ENCODE peak calls at places on chromosomes 3 and 15, in six cellular contexts. Z is cardiac fibroblast; D is CD8-positive, alpha-beta T cell; T is uterus; C is WTC11; Q is colonic mucosa. X is an unnamed sample.

GRCh38 chr15:62360286-62360685 is 195.2 kb upstream of the C2CD4B start:
- DNase-seq in Z (no peak), Q (no peak), C (no peak), D (no peak), T (no peak), X (no peak)

GRCh38 chr3:72745146-72745976 is 102.9 kb downstream of the SHQ1 start:
- DNase-seq in Z (no peak), D (no peak), C (no peak), T (no peak), Q (no peak), X (no peak)

GRCh38 chr3:172538368-172539264 is 15.4 kb upstream of the TNFSF10 start:
- DNase-seq in Z (peak; percentile 80), D (no peak), Q (no peak), T (no peak), C (no peak), X (no peak)

GRCh38 chr3:127419140-127419539 is 131.3 kb upstream of the PRR20G start:
- DNase-seq in D (no peak), T (no peak), Z (no peak), Q (no peak), C (no peak), X (no peak)

GRCh38 chr3:114904633-114905032 is 242.5 kb downstream of the ZBTB20 start:
- DNase-seq in Z (no peak), Q (no peak), T (no peak), C (no peak), D (no peak), X (no peak)

GRCh38 chr3:3499012-3499411 is 300.2 kb upstream of the LRRN1 start:
- DNase-seq in Z (no peak), D (no peak), T (no peak), Q (no peak), C (no peak), X (no peak)

GRCh38 chr3:197507081-197507480 is 48.7 kb downstream of the BDH1 start:
- DNase-seq in Z (no peak), Q (no peak), D (no peak), T (no peak), C (no peak), X (no peak)

GRCh38 chr3:151962891-151963290 is 89.4 kb downstream of the SUCNR1 start:
- DNase-seq in Q (no peak), Z (no peak), T (no peak), C (no peak), D (no peak), X (no peak)

GRCh38 chr3:16366-16765 is 180.2 kb upstream of the CHL1 start:
- DNase-seq in Z (no peak), Q (no peak), C (no peak), D (no peak), T (no peak), X (no peak)

GRCh38 chr3:64187065-64187959 is 38.0 kb downstream of the PRICKLE2 start:
- DNase-seq in T (peak; percentile 87), C (no peak), D (no peak), Q (peak; percentile 37), Z (peak; percentile 97), X (no peak)

GRCh38 chr3:9861201-9861600 is 17.4 kb upstream of the RPUSD3 start:
- DNase-seq in D (no peak), C (no peak), Z (no peak), T (no peak), Q (no peak), X (no peak)

GRCh38 chr3:9859530-9860025 is 15.8 kb upstream of the RPUSD3 start:
- DNase-seq in T (no peak), Z (no peak), C (no peak), Q (no peak), D (no peak), X (no peak)

GRCh38 chr3:9861626-9862130 is 17.9 kb upstream of the RPUSD3 start:
- DNase-seq in Z (no peak), Q (no peak), C (no peak), D (no peak), T (no peak), X (no peak)

GRCh38 chr3:9866639-9867038 is 13.4 kb downstream of the CIDEC start:
- DNase-seq in Z (peak; percentile 68), T (peak; percentile 92), C (no peak), Q (no peak), D (no peak), X (no peak)

DNA sequence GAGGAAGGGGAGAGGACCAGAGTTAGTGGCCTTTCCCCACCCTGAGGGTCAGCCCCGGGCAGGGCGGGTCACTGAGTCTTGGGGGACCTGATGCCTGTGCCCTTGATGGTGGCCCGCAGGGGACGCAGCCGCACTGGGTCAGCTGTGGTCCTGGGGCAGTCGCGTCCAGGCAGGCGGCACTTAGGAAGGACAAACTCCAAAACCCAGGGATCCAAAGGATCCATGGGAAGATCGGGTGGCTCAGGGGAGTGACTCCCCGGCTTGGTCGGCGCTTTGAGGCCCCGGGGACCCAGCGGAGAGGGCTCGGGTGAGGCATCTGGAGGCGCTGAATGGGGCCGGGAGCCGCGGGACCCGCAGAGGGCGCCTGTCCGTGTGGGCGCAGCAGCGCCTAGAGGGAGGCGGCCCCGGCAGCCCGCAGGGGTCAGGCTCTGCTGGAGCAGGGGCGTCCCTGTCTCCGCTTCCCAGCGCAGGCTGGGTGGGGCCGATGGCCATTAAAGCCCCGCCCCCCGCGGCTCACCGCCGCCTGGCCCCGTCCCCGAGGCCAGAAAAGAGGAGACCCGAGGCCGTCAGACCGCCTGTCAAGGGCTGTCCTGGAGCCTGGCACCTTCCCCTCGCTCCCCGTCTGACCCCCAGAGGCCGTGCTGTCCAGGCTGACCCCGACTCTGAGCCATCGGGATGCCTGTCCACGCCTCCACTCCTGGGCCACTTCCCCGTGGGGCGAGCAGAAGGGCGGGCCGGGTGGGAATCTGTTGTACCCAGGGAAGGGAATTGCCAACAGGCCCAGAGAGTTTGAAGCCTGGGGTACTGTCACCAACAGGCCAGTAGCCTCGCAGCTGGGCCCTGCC is 17.4 kb downstream of the CIDEC start:
- DNase-seq in Q (peak; percentile 54), D (peak; percentile 27), C (peak; percentile 74), Z (peak; percentile 64), T (peak; percentile 75), X (no peak)
- TF ChIP-seq CTCF in Q (peak; percentile 44), D (no peak), C (no peak), Z (peak; percentile 29), T (peak; percentile 60), X (peak; percentile 38)

DNA sequence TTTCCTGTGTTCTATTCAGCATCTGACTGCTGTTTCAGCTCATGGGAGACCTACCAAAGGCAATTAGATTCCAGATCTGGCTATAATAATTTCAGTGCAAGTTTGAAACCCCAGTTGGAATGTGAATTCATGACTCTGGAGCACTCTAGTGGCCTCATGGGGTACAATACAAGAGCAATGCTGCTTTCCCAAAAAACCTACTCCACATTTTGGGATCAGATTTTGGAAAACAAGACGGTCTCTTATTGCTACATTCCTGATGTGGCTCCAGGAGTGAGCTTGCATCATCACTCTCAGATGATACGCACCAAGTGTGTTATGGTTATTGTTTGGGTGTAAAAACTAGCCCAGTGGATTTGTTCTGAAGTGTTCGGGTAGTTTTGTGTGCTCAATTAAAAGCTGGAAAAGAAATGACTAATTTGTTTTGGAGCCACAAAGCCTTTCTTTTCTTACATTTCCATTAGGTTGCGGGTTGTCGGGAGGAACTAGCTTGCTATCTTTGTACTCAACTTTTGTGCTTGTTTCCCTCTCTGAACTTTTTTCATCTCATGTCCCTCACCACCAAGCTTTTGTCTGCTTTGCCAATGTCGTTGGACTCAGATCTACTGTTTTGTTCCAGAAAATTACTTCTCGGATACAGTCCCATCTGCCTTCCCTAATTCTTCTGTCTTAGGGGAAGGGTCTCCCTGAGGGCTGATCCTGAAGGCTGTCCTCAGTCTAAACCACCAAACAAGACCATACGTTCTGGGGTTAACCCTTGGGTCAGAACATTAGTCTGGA is 272.1 kb downstream of the BBX start:
- DNase-seq in Q (no peak), D (no peak), Z (peak; percentile 34), T (peak; percentile 48), C (no peak), X (no peak)
- TF ChIP-seq CTCF in Q (no peak), D (no peak), Z (peak; percentile 20), T (peak; percentile 16), C (no peak), X (no peak)

GRCh38 chr15:86235667-86236066 is 156.0 kb downstream of the AGBL1 start:
- DNase-seq in Z (no peak), T (no peak), C (no peak), Q (no peak), D (no peak), X (no peak)

GRCh38 chr15:86229306-86229705 is 149.6 kb downstream of the AGBL1 start:
- DNase-seq in Q (no peak), D (no peak), T (no peak), C (no peak), Z (no peak), X (no peak)

GRCh38 chr15:86236721-86237121 is 157.1 kb downstream of the AGBL1 start:
- DNase-seq in Z (no peak), T (no peak), C (peak; percentile 77), D (no peak), Q (no peak), X (no peak)

GRCh38 chr15:86229966-86230365 is 150.3 kb downstream of the AGBL1 start:
- DNase-seq in T (no peak), C (no peak), D (no peak), Z (no peak), Q (no peak), X (no peak)

GRCh38 chr15:86231864-86232801 is 152.5 kb downstream of the AGBL1 start:
- DNase-seq in D (peak; percentile 34), T (no peak), Q (peak; percentile 31), Z (peak; percentile 24), C (peak; percentile 67), X (no peak)
- TF ChIP-seq CTCF in D (peak; percentile 46), T (peak; percentile 54), Q (peak; percentile 58), Z (peak; percentile 13), C (peak; percentile 53), X (no peak)

GRCh38 chr3:50351318-50351687 is 641 bp downstream of the CYB561D2 start:
- DNase-seq in Z (no peak), D (no peak), Q (no peak), C (no peak), T (no peak), X (no peak)

GRCh38 chr3:50353231-50354004 is 2.8 kb downstream of the CYB561D2 start:
- DNase-seq in C (no peak), Z (no peak), D (no peak), Q (no peak), T (no peak), X (no peak)

GRCh38 chr3:50350213-50350526 is 405 bp downstream of the NPRL2 start:
- DNase-seq in D (no peak), C (no peak), T (no peak), Q (no peak), Z (no peak), X (no peak)

GRCh38 chr3:50352762-50353161 is 2.1 kb downstream of the CYB561D2 start:
- DNase-seq in Q (no peak), T (no peak), C (no peak), D (no peak), Z (no peak), X (no peak)

DNA sequence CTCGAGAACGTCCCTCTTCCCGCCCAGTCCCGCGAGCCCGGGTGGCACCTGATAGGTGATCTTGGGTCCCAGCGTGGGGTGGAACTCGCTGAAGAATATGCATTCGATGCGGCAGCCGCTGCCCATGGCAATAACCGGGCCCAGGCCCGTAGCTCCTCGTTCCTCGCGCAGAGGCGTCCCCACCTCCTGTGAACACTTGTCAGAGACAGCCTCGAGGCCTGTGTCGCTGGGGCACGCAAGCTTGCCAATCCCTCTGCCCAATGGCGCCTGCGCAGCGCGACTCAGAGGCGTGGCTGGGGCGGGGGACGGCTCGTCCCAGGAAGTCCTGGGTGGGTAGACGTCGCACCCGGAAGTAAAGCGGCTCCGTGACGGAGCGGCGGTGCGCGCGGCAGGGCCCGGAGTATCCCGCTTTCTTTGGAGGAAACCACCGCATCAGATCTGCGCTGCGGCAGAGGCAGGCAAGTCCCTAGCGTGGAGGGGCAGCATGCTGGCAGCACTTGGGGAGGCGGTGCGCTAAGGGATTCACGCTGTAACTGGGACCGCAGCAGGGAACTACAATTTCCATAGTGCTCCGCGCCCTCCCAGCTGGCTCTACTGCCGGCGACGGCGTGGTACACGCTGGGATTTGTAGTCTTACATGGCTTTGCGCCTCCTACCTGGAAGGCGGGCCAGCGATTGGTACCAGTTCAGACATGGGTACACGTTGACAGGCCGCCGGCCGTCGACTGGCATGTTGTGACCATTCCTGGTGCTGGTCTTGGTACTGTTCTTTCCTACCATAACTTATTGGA is at the start of the genes CYB561D2 and NPRL2:
- DNase-seq in T (peak; percentile 92), D (peak; percentile 100), Q (peak; percentile 100), Z (peak; percentile 92), C (peak; percentile 90), X (peak; percentile 97)
- TF ChIP-seq CTCF in T (peak; percentile 18), D (no peak), Q (no peak), Z (no peak), C (no peak), X (no peak)